ENCODE peak calls at places on chromosomes 3 and 15, in nine cellular contexts. I is transverse colon, F is astrocyte of the spinal cord, T is stomach, G is fibroblast of lung, C is PC-9, E is spleen, Z is bronchial epithelial cell, B is foreskin fibroblast. X is an unnamed sample.

GRCh38 chr15:101481917-101482525 is 7.5 kb downstream of the PCSK6 start:
- DNase-seq in B (no peak), Z (peak; percentile 30), G (no peak), C (peak; percentile 60), E (no peak), T (no peak), I (no peak), F (no peak), X (no peak)

GRCh38 chr15:72992733-72993321 is 59.4 kb upstream of the NEO1 start:
- DNase-seq in B (no peak), C (no peak), I (no peak), F (no peak), E (no peak), T (no peak), G (peak; percentile 32), Z (no peak), X (no peak)

GRCh38 chr3:58518304-58518789 is 18.6 kb downstream of the ACOX2 start:
- DNase-seq in C (no peak), G (no peak), I (no peak), E (no peak), F (no peak), B (peak; percentile 10), Z (no peak), T (no peak), X (no peak)

GRCh38 chr15:95581595-95581994 is 748.9 kb upstream of the NR2F2 start:
- DNase-seq in Z (no peak), B (no peak), I (no peak), E (no peak), T (no peak), C (no peak), F (no peak), G (no peak), X (no peak)

GRCh38 chr15:40937762-40938529 is 8.8 kb downstream of the DLL4 start:
- DNase-seq in F (no peak), T (no peak), G (no peak), B (peak; percentile 40), E (no peak), I (peak; percentile 39), Z (peak; percentile 47), C (no peak), X (no peak)

GRCh38 chr3:65741540-65741939 is 297.2 kb downstream of the MAGI1 start:
- DNase-seq in T (no peak), I (no peak), C (no peak), F (no peak), G (no peak), B (no peak), Z (no peak), E (no peak), X (no peak)

GRCh38 chr3:4674216-4674615 is 181.1 kb downstream of the ITPR1 start:
- DNase-seq in E (no peak), T (no peak), B (peak; percentile 18), G (peak; percentile 83), F (peak; percentile 18), Z (no peak), C (no peak), I (no peak), X (no peak)

GRCh38 chr15:56475351-56475750 is 10.4 kb upstream of the MNS1 start:
- DNase-seq in B (no peak), T (no peak), G (no peak), I (no peak), Z (no peak), E (no peak), C (no peak), F (no peak), X (no peak)

GRCh38 chr15:63276342-63277043 is 912 bp upstream of the APH1B start:
- DNase-seq in I (no peak), F (no peak), C (no peak), G (no peak), B (no peak), Z (no peak), T (no peak), E (no peak), X (no peak)

GRCh38 chr3:176141837-176142236 is 1055.4 kb downstream of the TBL1XR1 start:
- DNase-seq in Z (no peak), G (no peak), F (no peak), E (no peak), B (no peak), C (no peak), T (no peak), I (no peak), X (no peak)

GRCh38 chr15:60720493-60721231 is 241.7 kb upstream of the ICE2 start:
- DNase-seq in E (no peak), T (no peak), Z (no peak), C (no peak), B (no peak), G (no peak), F (no peak), I (no peak), X (no peak)

GRCh38 chr15:33111051-33111451 is 83.5 kb downstream of the FMN1 start:
- DNase-seq in B (peak; percentile 68), T (no peak), I (no peak), G (peak; percentile 47), F (peak; percentile 68), C (no peak), E (no peak), Z (peak; percentile 15), X (no peak)

GRCh38 chr3:121834079-121834730 is 655 bp downstream of the IQCB1 start:
- DNase-seq in I (peak; percentile 20), C (peak; percentile 21), F (no peak), E (no peak), G (peak; percentile 14), Z (peak; percentile 41), T (no peak), B (peak; percentile 50), X (no peak)

GRCh38 chr3:185781759-185782158 is 43.1 kb downstream of the IGF2BP2 start:
- DNase-seq in C (no peak), G (peak; percentile 89), Z (peak; percentile 55), E (no peak), T (no peak), B (peak; percentile 79), F (peak; percentile 86), I (no peak), X (no peak)

GRCh38 chr3:52521488-52521824 is 12.2 kb downstream of the NT5DC2 start:
- DNase-seq in I (no peak), C (no peak), Z (no peak), B (no peak), T (no peak), E (no peak), F (no peak), G (no peak), X (no peak)

GRCh38 chr3:151319613-151320012 is 3.0 kb upstream of the GPR87 start:
- DNase-seq in G (peak; percentile 39), E (no peak), C (no peak), I (no peak), F (no peak), Z (peak; percentile 67), T (no peak), B (no peak), X (no peak)

GRCh38 chr3:151318313-151318712 is 1.7 kb upstream of the GPR87 start:
- DNase-seq in E (no peak), Z (no peak), B (peak; percentile 48), I (no peak), T (no peak), G (peak; percentile 49), F (no peak), C (no peak), X (no peak)

GRCh38 chr3:151320131-151320530 is 3.5 kb upstream of the GPR87 start:
- DNase-seq in E (no peak), T (no peak), F (no peak), B (no peak), G (no peak), Z (peak; percentile 70), C (no peak), I (no peak), X (no peak)

GRCh38 chr3:151316267-151316991 is at the start of gene GPR87:
- DNase-seq in Z (peak; percentile 98), E (no peak), B (no peak), T (no peak), I (no peak), F (no peak), C (peak; percentile 63), G (peak; percentile 78), X (peak; percentile 67)

GRCh38 chr3:151318946-151319345 is 2.3 kb upstream of the GPR87 start:
- DNase-seq in E (no peak), F (no peak), T (no peak), I (no peak), C (no peak), G (no peak), B (no peak), Z (peak; percentile 98), X (no peak)
- H3K4me3 ChIP-seq in E (no peak overlapping the region), F (no peak overlapping the region), T (no peak overlapping the region), I (no peak overlapping the region), C (no peak overlapping the region), G (no peak overlapping the region), B (no peak overlapping the region), Z (no peak overlapping the region), X (no peak overlapping the region)

GRCh38 chr3:129050556-129051295 is 9.9 kb upstream of the GP9 start:
- DNase-seq in B (no peak), G (no peak), I (peak; percentile 25), T (no peak), Z (no peak), E (peak; percentile 51), F (no peak), C (no peak), X (no peak)

GRCh38 chr3:129047553-129047839 is 13.1 kb upstream of the GP9 start:
- DNase-seq in G (no peak), B (no peak), E (no peak), C (no peak), T (no peak), I (no peak), F (no peak), Z (no peak), X (no peak)

GRCh38 chr3:129045675-129046036 is 14.9 kb upstream of the GP9 start:
- DNase-seq in G (no peak), E (peak; percentile 84), I (no peak), T (no peak), B (peak; percentile 36), F (no peak), C (no peak), Z (no peak), X (no peak)

GRCh38 chr3:129046732-129047552 is 13.6 kb upstream of the GP9 start:
- DNase-seq in F (no peak), Z (no peak), C (no peak), B (no peak), I (peak; percentile 7), T (peak; percentile 73), G (no peak), E (peak; percentile 77), X (no peak)

GRCh38 chr3:129046037-129046731 is 14.4 kb upstream of the GP9 start:
- DNase-seq in C (no peak), E (peak; percentile 74), T (no peak), F (no peak), B (no peak), I (no peak), G (no peak), Z (no peak), X (no peak)
- TF ChIP-seq CTCF in C (no peak), E (no peak), T (no peak), F (no peak), B (no peak), I (no peak), G (peak; percentile 6), Z (no peak), X (no peak)

GRCh38 chr3:37511357-37511970 is 337.1 kb upstream of the LRRFIP2 start:
- DNase-seq in I (no peak), F (no peak), B (no peak), C (no peak), G (no peak), Z (no peak), E (no peak), T (peak; percentile 76), X (no peak)
- H3K4me3 ChIP-seq in I (no peak overlapping the region), F (no peak overlapping the region), B (no peak overlapping the region), C (no peak overlapping the region), G (no peak overlapping the region), Z (no peak overlapping the region), E (no peak overlapping the region), T (no peak overlapping the region), X (no peak overlapping the region)

GRCh38 chr3:47418167-47419082 is 37.6 kb downstream of the PTPN23 start:
- DNase-seq in Z (no peak), E (peak; percentile 74), G (no peak), F (no peak), B (no peak), C (no peak), T (no peak), I (no peak), X (no peak)
- TF ChIP-seq CTCF in Z (no peak), E (no peak), G (no peak), F (no peak), B (no peak), C (no peak), T (no peak), I (no peak), X (no peak)